ENCODE peak calls at places on chromosomes 1 and 21, in eight cellular contexts. O is Peyer's patch; G is stimulated activated CD4-positive, alpha-beta T cell treated with anti-CD3 and anti-CD28 coated beads, Interleukin-15, amount 100 ng/mL, for 24 hours; F is stimulated activated CD8-positive, alpha-beta memory T cell treated with anti-CD3 and anti-CD28 coated beads, Interleukin-7, amount 100 ng/mL, for 4 hours; B is foreskin fibroblast; H is hepatic stellate cell; J is RWPE1; C is NCI-H1417 treated with DMSO at 0.1 percent for 48 hours. X is an unnamed sample.

GRCh38 chr1:91221017-91221416 is 183.6 kb downstream of the HFM1 start:
- DNase-seq in O (no peak), G (no peak), F (no peak), B (no peak), H (no peak), J (no peak), C (no peak), X (no peak)

GRCh38 chr1:62589321-62589720 is 8.0 kb upstream of the ANGPTL3 start:
- DNase-seq in O (no peak), G (no peak), F (no peak), B (no peak), H (peak), J (no peak), C (no peak), X (no peak)

GRCh38 chr21:33775100-33775828 is 133.0 kb downstream of the ITSN1 start:
- DNase-seq in O (no peak), G (no peak), F (no peak), B (no peak), H (no peak), J (no peak), C (no peak), X (no peak)

GRCh38 chr1:42888013-42888633 is 41.7 kb downstream of the ZNF691 start:
- DNase-seq in O (no peak), G (no peak), F (no peak), B (no peak), H (no peak), J (no peak), C (no peak), X (no peak)

GRCh38 chr21:43903451-43904091 is 38.5 kb downstream of the AGPAT3 start:
- DNase-seq in O (no peak), G (no peak), F (no peak), B (peak), H (no peak), J (no peak), C (no peak), X (no peak)

GRCh38 chr1:198780376-198780775 is 141.5 kb downstream of the PTPRC start:
- DNase-seq in O (no peak), G (no peak), F (no peak), B (peak), H (no peak), J (no peak), C (no peak), X (no peak)

GRCh38 chr1:30853350-30853749 is 55.2 kb downstream of the SDC3 start:
- DNase-seq in O (no peak), G (no peak), F (no peak), B (no peak), H (no peak), J (no peak), C (no peak), X (no peak)

GRCh38 chr1:87329756-87330200 is 1.1 kb downstream of the LMO4 start:
- DNase-seq in O (no peak), G (no peak), F (no peak), B (peak), H (peak), J (no peak), C (no peak), X (no peak)

GRCh38 chr1:1032428-1032827 is 12.5 kb downstream of the AGRN start:
- DNase-seq in O (no peak), G (no peak), F (no peak), B (peak), H (no peak), J (no peak), C (no peak), X (no peak)

GRCh38 chr21:44926364-44927101 is 5.8 kb upstream of the ITGB2 start:
- DNase-seq in O (peak), G (peak), F (no peak), B (peak), H (no peak), J (no peak), C (no peak), X (peak)

X was measured in stimulated activated effector memory CD8-positive, alpha-beta T cell treated with anti-CD3 and anti-CD28 coated beads, Interleukin-12 subunit alpha, Interleukin-12 subunit beta, amount 100 ng/mL, for 72 hours.